ENCODE peak calls at places on chromosomes 1 and 21, in seven cellular contexts. P is heart right ventricle, Q is right lobe of liver, H is ovary, R is epithelial cell of esophagus, K is nephron progenitor cell, O is prostate gland. X is an unnamed sample.

GRCh38 chr1:160006312-160006940 is 25.4 kb downstream of the PIGM start:
- DNase-seq in P (peak; percentile 35), Q (peak; percentile 77), H (peak; percentile 38), R (peak; percentile 83), K (peak; percentile 80), O (peak; percentile 74), X (peak; percentile 87)

GRCh38 chr21:15823486-15824150 is 93.8 kb downstream of the USP25 start:
- DNase-seq in P (no peak), Q (no peak), H (no peak), R (no peak), K (no peak), O (no peak), X (peak; percentile 26)

GRCh38 chr1:24364975-24365678 is 46.0 kb downstream of the GRHL3 start:
- DNase-seq in P (no peak), Q (no peak), H (no peak), R (peak; percentile 98), K (no peak), O (no peak), X (peak; percentile 60)

GRCh38 chr1:107782192-107782845 is 182.7 kb downstream of the VAV3 start:
- DNase-seq in P (peak; percentile 70), Q (no peak), H (no peak), R (peak; percentile 64), K (peak; percentile 30), O (peak; percentile 57), X (peak; percentile 48)

GRCh38 chr21:33406493-33406892 is 3.3 kb downstream of the IFNGR2 start:
- DNase-seq in P (no peak), Q (peak; percentile 8), H (no peak), R (no peak), K (no peak), O (no peak), X (peak; percentile 44)

GRCh38 chr1:89276690-89277089 is 4.0 kb upstream of the GBP5 start:
- DNase-seq in P (no peak), Q (no peak), H (no peak), R (no peak), K (no peak), O (no peak), X (no peak)

GRCh38 chr21:42089093-42089631 is 18.0 kb downstream of the UMODL1 start:
- DNase-seq in P (no peak), Q (no peak), H (no peak), R (no peak), K (no peak), O (no peak), X (peak; percentile 25)

GRCh38 chr1:240803151-240803550 is 191.2 kb upstream of the GREM2 start:
- DNase-seq in P (no peak), Q (no peak), H (no peak), R (peak; percentile 76), K (no peak), O (no peak), X (no peak)

GRCh38 chr1:4825841-4826450 is 171.5 kb downstream of the AJAP1 start:
- DNase-seq in P (no peak), Q (no peak), H (no peak), R (peak; percentile 11), K (peak; percentile 18), O (no peak), X (peak; percentile 14)

GRCh38 chr1:117573386-117574040 is 32.3 kb upstream of the TENT5C start:
- DNase-seq in P (no peak), Q (no peak), H (no peak), R (peak; percentile 37), K (no peak), O (no peak), X (peak; percentile 23)

GRCh38 chr1:174818014-174818616 is 181.6 kb upstream of the CACYBP start:
- DNase-seq in P (no peak), Q (no peak), H (no peak), R (no peak), K (no peak), O (no peak), X (no peak)

GRCh38 chr1:198741744-198742143 is 102.9 kb downstream of the PTPRC start:
- DNase-seq in P (no peak), Q (no peak), H (no peak), R (no peak), K (no peak), O (no peak), X (no peak)

GRCh38 chr1:2172012-2172411 is 22.6 kb downstream of the FAAP20 start:
- DNase-seq in P (no peak), Q (no peak), H (no peak), R (no peak), K (no peak), O (no peak), X (no peak)

GRCh38 chr1:28056129-28056925 is 32.1 kb downstream of the EYA3 start:
- DNase-seq in P (no peak), Q (no peak), H (no peak), R (no peak), K (peak; percentile 4), O (no peak), X (peak; percentile 92)

GRCh38 chr21:36589352-36589971 is 109.5 kb upstream of the SIM2 start:
- DNase-seq in P (peak; percentile 14), Q (peak; percentile 77), H (no peak), R (peak; percentile 35), K (no peak), O (no peak), X (peak; percentile 56)
- TF ChIP-seq CTCF in P (peak; percentile 31), Q (peak; percentile 72), H (no peak), R (peak; percentile 49), K (peak; percentile 33), O (peak; percentile 29), X (peak; percentile 62)

DNA sequence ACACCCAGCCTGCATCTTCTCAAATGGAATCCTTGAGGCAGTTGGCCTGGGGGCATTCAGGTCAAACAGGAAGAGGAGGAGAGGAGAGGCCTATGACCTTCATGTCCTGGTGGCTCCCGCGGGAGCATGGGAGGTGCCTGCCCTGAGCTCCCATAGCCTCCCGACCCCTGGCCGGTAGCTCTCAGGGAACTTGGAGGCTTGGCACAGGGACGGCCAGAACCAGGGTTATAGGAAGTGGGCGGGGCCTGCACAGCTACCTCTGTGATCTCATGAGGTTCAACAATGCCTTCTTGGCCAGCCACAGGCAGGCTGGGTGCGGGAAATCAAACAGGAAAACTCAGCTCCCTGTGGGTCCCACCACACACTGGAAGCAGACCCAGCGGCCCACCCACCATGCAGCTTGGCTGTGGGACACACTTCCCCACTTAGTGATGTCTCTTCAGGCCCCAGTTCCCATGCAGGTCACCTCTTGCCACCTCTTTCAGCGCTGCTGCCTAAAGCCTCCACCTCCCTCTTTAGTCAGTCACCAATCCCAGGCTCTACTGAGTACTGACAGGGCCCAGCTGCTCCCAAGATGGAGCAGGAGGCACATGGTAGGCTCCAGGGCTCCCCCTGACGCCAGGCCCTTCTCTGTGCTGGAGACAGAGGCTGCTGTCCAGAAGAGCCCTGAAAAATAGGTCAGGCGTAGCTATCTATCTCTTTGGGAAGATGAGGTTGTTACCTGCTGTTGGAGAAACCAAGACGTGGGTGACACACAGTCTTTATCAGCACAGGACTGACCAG is at the start of gene SLFNL1:
- DNase-seq in P (peak; percentile 45), Q (no peak), H (peak; percentile 39), R (no peak), K (peak; percentile 26), O (no peak), X (peak; percentile 18)
- TF ChIP-seq CTCF in P (no peak), Q (no peak), H (no peak), R (peak; percentile 3), K (no peak), O (no peak), X (no peak)

GRCh38 chr1:156126701-156127534 is 12.4 kb downstream of the LMNA start:
- DNase-seq in P (no peak), Q (no peak), H (peak; percentile 66), R (peak; percentile 76), K (no peak), O (no peak), X (peak; percentile 91)

GRCh38 chr1:156124557-156125483 is 10.3 kb downstream of the LMNA start:
- DNase-seq in P (no peak), Q (no peak), H (no peak), R (peak; percentile 70), K (no peak), O (peak; percentile 64), X (peak; percentile 69)

GRCh38 chr1:156128749-156129682 is 14.5 kb downstream of the LMNA start:
- DNase-seq in P (peak; percentile 85), Q (no peak), H (peak; percentile 77), R (no peak), K (no peak), O (no peak), X (no peak)

GRCh38 chr1:156123356-156124196 is 9.1 kb downstream of the LMNA start:
- DNase-seq in P (peak; percentile 96), Q (peak; percentile 93), H (peak; percentile 96), R (peak; percentile 99), K (no peak), O (peak; percentile 95), X (peak; percentile 84)

GRCh38 chr1:156126043-156126700 is 11.7 kb downstream of the LMNA start:
- DNase-seq in P (peak; percentile 93), Q (no peak), H (peak; percentile 93), R (peak; percentile 94), K (peak; percentile 55), O (no peak), X (peak; percentile 78)
- TF ChIP-seq CTCF in P (peak; percentile 48), Q (peak; percentile 16), H (no peak), R (peak; percentile 49), K (peak; percentile 41), O (peak; percentile 16), X (peak; percentile 52)

GRCh38 chr21:38696617-38697016 is 109.1 kb upstream of the ETS2 start:
- DNase-seq in P (no peak), Q (no peak), H (no peak), R (no peak), K (no peak), O (no peak), X (no peak)
- TF ChIP-seq CTCF in P (no peak), Q (no peak), H (no peak), R (no peak), K (no peak), O (no peak), X (no peak)